ENCODE peak calls at places on chromosomes 13 and 19, in seven cellular contexts. One of them, this sample, is unnamed.

GRCh38 chr13:107370036-107370785 is 802.3 kb upstream of the ARGLU1 start:
- DNase-seq in cardiac fibroblast: peak
- DNase-seq in mesenchymal stem cell: peak
- DNase-seq in ELR: peak
- DNase-seq in bronchial epithelial cell: peak
- DNase-seq in NCI-H345: no peak
- DNase-seq in mucosa of gallbladder: no peak
- DNase-seq in this sample: peak

GRCh38 chr19:55479451-55480230 is 3.2 kb downstream of the ZNF628 start:
- DNase-seq in cardiac fibroblast: no peak
- DNase-seq in mesenchymal stem cell: no peak
- DNase-seq in ELR: no peak
- DNase-seq in bronchial epithelial cell: no peak
- DNase-seq in NCI-H345: no peak
- DNase-seq in mucosa of gallbladder: no peak
- DNase-seq in this sample: no peak

GRCh38 chr19:51660975-51661600 is 14.5 kb upstream of the SIGLEC14 start:
- DNase-seq in cardiac fibroblast: peak
- DNase-seq in mesenchymal stem cell: peak
- DNase-seq in ELR: peak
- DNase-seq in bronchial epithelial cell: peak
- DNase-seq in NCI-H345: no peak
- DNase-seq in mucosa of gallbladder: peak
- DNase-seq in this sample: peak

GRCh38 chr13:80033286-80033685 is 307.6 kb downstream of the SPRY2 start:
- DNase-seq in cardiac fibroblast: peak
- DNase-seq in mesenchymal stem cell: no peak
- DNase-seq in ELR: no peak
- DNase-seq in bronchial epithelial cell: peak
- DNase-seq in NCI-H345: no peak
- DNase-seq in mucosa of gallbladder: no peak
- DNase-seq in this sample: peak

GRCh38 chr19:29845576-29846176 is 33.9 kb downstream of the CCNE1 start:
- DNase-seq in cardiac fibroblast: peak
- DNase-seq in mesenchymal stem cell: peak
- DNase-seq in ELR: peak
- DNase-seq in bronchial epithelial cell: peak
- DNase-seq in NCI-H345: peak
- DNase-seq in mucosa of gallbladder: no peak
- DNase-seq in this sample: peak

GRCh38 chr19:36028313-36029041 is 4.2 kb downstream of the CLIP3 start:
- DNase-seq in cardiac fibroblast: no peak
- DNase-seq in mesenchymal stem cell: no peak
- DNase-seq in ELR: no peak
- DNase-seq in bronchial epithelial cell: no peak
- DNase-seq in NCI-H345: no peak
- DNase-seq in mucosa of gallbladder: no peak
- DNase-seq in this sample: no peak

GRCh38 chr19:38267780-38268430 is 3.5 kb downstream of the SPINT2 start:
- DNase-seq in cardiac fibroblast: no peak
- DNase-seq in mesenchymal stem cell: no peak
- DNase-seq in ELR: no peak
- DNase-seq in bronchial epithelial cell: no peak
- DNase-seq in NCI-H345: no peak
- DNase-seq in mucosa of gallbladder: no peak
- DNase-seq in this sample: no peak

GRCh38 chr19:33286899-33287298 is 15.4 kb downstream of the CEBPA start:
- DNase-seq in cardiac fibroblast: no peak
- DNase-seq in mesenchymal stem cell: no peak
- DNase-seq in ELR: no peak
- DNase-seq in bronchial epithelial cell: no peak
- DNase-seq in NCI-H345: no peak
- DNase-seq in mucosa of gallbladder: no peak
- DNase-seq in this sample: no peak

GRCh38 chr13:41222259-41222852 is 28.0 kb upstream of the KBTBD7 start:
- DNase-seq in cardiac fibroblast: peak
- DNase-seq in mesenchymal stem cell: peak
- DNase-seq in ELR: peak
- DNase-seq in bronchial epithelial cell: peak
- DNase-seq in NCI-H345: peak
- DNase-seq in mucosa of gallbladder: peak
- DNase-seq in this sample: peak

GRCh38 chr13:62129000-62129551 is 713.4 kb upstream of the PCDH20 start:
- DNase-seq in cardiac fibroblast: no peak
- DNase-seq in mesenchymal stem cell: no peak
- DNase-seq in ELR: no peak
- DNase-seq in bronchial epithelial cell: no peak
- DNase-seq in NCI-H345: peak
- DNase-seq in mucosa of gallbladder: no peak
- DNase-seq in this sample: no peak

This sample was measured in amniotic epithelial cell.